ENCODE peak calls at places on chromosomes 5 and 9, in nine cellular contexts. T is stomach, F is K562, P is prostate gland, Z is Panc1, D is GM12878, E is H1, Q is suprapubic skin, Y is SK-N-SH. M is an unnamed sample. For H3K4me1, the result is how much of the 10 kb centered on the place peaks cover.

GRCh38 chr5:160064979-160065619 is 54.2 kb downstream of the PWWP2A start:
- DNase-seq in T (peak), F (no peak), P (peak), Z (no peak), D (no peak), E (no peak), Q (no peak), Y (peak), M (no peak)

GRCh38 chr5:122262107-122262506 is 49.9 kb upstream of the SNCAIP start:
- DNase-seq in T (no peak), F (no peak), P (no peak), Z (no peak), D (no peak), E (no peak), Q (no peak), Y (no peak), M (no peak)

GRCh38 chr9:13268469-13268868 is 11.0 kb downstream of the MPDZ start:
- DNase-seq in T (no peak), F (peak), P (no peak), Z (no peak), D (no peak), E (no peak), Q (no peak), Y (no peak), M (no peak)

GRCh38 chr5:88722546-88722945 is 160.4 kb downstream of the MEF2C start:
- DNase-seq in T (no peak), F (no peak), P (no peak), Z (no peak), D (no peak), E (no peak), Q (no peak), Y (no peak), M (no peak)

GRCh38 chr5:119328753-119329602 is 26.8 kb upstream of the TNFAIP8 start:
- DNase-seq in T (no peak), F (no peak), P (peak), Z (no peak), D (no peak), E (no peak), Q (no peak), Y (no peak), M (no peak)

GRCh38 chr9:126513159-126514036 is 100.3 kb upstream of the LMX1B start:
- DNase-seq in T (no peak), F (no peak), P (no peak), Z (no peak), D (no peak), E (no peak), Q (no peak), Y (no peak), M (no peak)

GRCh38 chr9:87551692-87552303 is 54.1 kb downstream of the DAPK1 start:
- DNase-seq in T (no peak), F (peak), P (no peak), Z (no peak), D (no peak), E (no peak), Q (no peak), Y (no peak), M (no peak)

GRCh38 chr5:138138949-138139775 is at the start of gene NME5:
- DNase-seq in T (peak), F (no peak), P (peak), Z (no peak), D (peak), E (peak), Q (no peak), Y (peak), M (no peak)

GRCh38 chr5:156186760-156187159 is 140.2 kb upstream of the SGCD start:
- DNase-seq in T (no peak), F (no peak), P (no peak), Z (no peak), D (no peak), E (no peak), Q (no peak), Y (no peak), M (no peak)

GRCh38 chr9:95778957-95779356 is 96.5 kb upstream of the ERCC6L2 start:
- DNase-seq in T (peak), F (no peak), P (no peak), Z (no peak), D (no peak), E (no peak), Q (no peak), Y (no peak), M (no peak)

GRCh38 chr9:95506438-95506691 is 10.4 kb downstream of the PTCH1 start:
- DNase-seq in T (no peak), F (no peak), P (no peak), Z (no peak), D (no peak), E (no peak), Q (no peak), Y (peak), M (no peak)

GRCh38 chr9:16410601-16411285 is 459.7 kb downstream of the BNC2 start:
- DNase-seq in T (no peak), F (no peak), P (no peak), Z (no peak), D (no peak), E (no peak), Q (no peak), Y (no peak), M (no peak)

GRCh38 chr9:88835038-88835466 is 156.2 kb upstream of the S1PR3 start:
- DNase-seq in T (no peak), F (no peak), P (no peak), Z (no peak), D (peak), E (no peak), Q (no peak), Y (no peak), M (no peak)

GRCh38 chr5:55234171-55234700 is 828 bp upstream of the CCNO start:
- DNase-seq in T (peak), F (no peak), P (no peak), Z (no peak), D (no peak), E (no peak), Q (no peak), Y (peak), M (no peak)

GRCh38 chr9:128494108-128494742 is 10.3 kb upstream of the GLE1 start:
- DNase-seq in T (peak), F (peak), P (peak), Z (no peak), D (no peak), E (no peak), Q (no peak), Y (peak), M (no peak)

GRCh38 chr9:69497816-69498215 is 172.8 kb downstream of the ENTREP1 start:
- DNase-seq in T (no peak), F (no peak), P (no peak), Z (no peak), D (no peak), E (no peak), Q (no peak), Y (no peak), M (no peak)

GRCh38 chr5:84322646-84323045 is 62.0 kb downstream of the EDIL3 start:
- DNase-seq in T (no peak), F (no peak), P (no peak), Z (no peak), D (no peak), E (no peak), Q (no peak), Y (no peak), M (no peak)

GRCh38 chr9:72480931-72481330 is 40.5 kb upstream of the TMC1 start:
- DNase-seq in T (no peak), F (no peak), P (no peak), Z (no peak), D (no peak), E (no peak), Q (no peak), Y (no peak), M (no peak)

GRCh38 chr5:172789687-172790495 is 18.9 kb upstream of the DUSP1 start:
- DNase-seq in T (no peak), F (peak), P (no peak), Z (no peak), D (no peak), E (no peak), Q (peak), Y (no peak), M (no peak)

GRCh38 chr9:27548055-27548741 is 18.6 kb upstream of the MOB3B start:
- DNase-seq in T (no peak), F (no peak), P (no peak), Z (no peak), D (no peak), E (no peak), Q (no peak), Y (peak), M (no peak)

GRCh38 chr9:1071730-1072129 is 21.6 kb downstream of the DMRT2 start:
- DNase-seq in T (peak), F (no peak), P (peak), Z (no peak), D (no peak), E (no peak), Q (no peak), Y (no peak), M (no peak)

GRCh38 chr5:59356813-59357381 is 536.6 kb downstream of the PDE4D start:
- DNase-seq in T (peak), F (no peak), P (no peak), Z (no peak), D (no peak), E (peak), Q (no peak), Y (no peak), M (no peak)

GRCh38 chr5:135509995-135510394 is 25.8 kb downstream of the NEUROG1 start:
- DNase-seq in T (no peak), F (no peak), P (no peak), Z (no peak), D (no peak), E (no peak), Q (no peak), Y (no peak), M (peak)

GRCh38 chr5:180832638-180833068 is 28.4 kb downstream of the ZFP62 start:
- DNase-seq in T (no peak), F (no peak), P (no peak), Z (no peak), D (no peak), E (no peak), Q (no peak), Y (no peak), M (no peak)

GRCh38 chr5:179900707-179901106 is 7.0 kb downstream of the TBC1D9B start:
- DNase-seq in T (no peak), F (no peak), P (no peak), Z (no peak), D (no peak), E (no peak), Q (no peak), Y (no peak), M (no peak)

GRCh38 chr9:70561111-70561510 is 146.7 kb upstream of the KLF9 start:
- DNase-seq in T (no peak), F (no peak), P (no peak), Z (no peak), D (no peak), E (no peak), Q (no peak), Y (no peak), M (no peak)

GRCh38 chr9:121598167-121599000 is 53.0 kb upstream of the DAB2IP start:
- DNase-seq in T (peak), F (no peak), P (peak), Z (no peak), D (no peak), E (peak), Q (peak), Y (no peak), M (no peak)

GRCh38 chr9:121596515-121596914 is 54.9 kb upstream of the DAB2IP start:
- DNase-seq in T (no peak), F (no peak), P (no peak), Z (no peak), D (no peak), E (no peak), Q (no peak), Y (no peak), M (no peak)

GRCh38 chr9:121599186-121599871 is 52.1 kb upstream of the DAB2IP start:
- DNase-seq in T (peak), F (no peak), P (peak), Z (no peak), D (no peak), E (peak), Q (no peak), Y (peak), M (no peak)

GRCh38 chr9:121599872-121600585 is 51.4 kb upstream of the DAB2IP start:
- DNase-seq in T (no peak), F (no peak), P (peak), Z (no peak), D (no peak), E (no peak), Q (no peak), Y (peak), M (no peak)

GRCh38 chr9:121597693-121598166 is 53.7 kb upstream of the DAB2IP start:
- DNase-seq in T (no peak), F (no peak), P (no peak), Z (no peak), D (no peak), E (no peak), Q (no peak), Y (no peak), M (no peak)
- H3K4me3 ChIP-seq in T (no peak), F (no peak), P (peak), Z (no peak), D (no peak), E (peak), Q (peak), Y (no peak), M (peak)

GRCh38 chr5:142783601-142784291 is 13.6 kb downstream of the ARHGAP26 start:
- DNase-seq in T (no peak), F (no peak), P (no peak), Z (no peak), D (peak), E (no peak), Q (peak), Y (peak), M (no peak)
- TF ChIP-seq POLR2AphosphoS5 in T (no peak), F (no peak), P (no peak), Z (no peak), D (no peak), E (no peak), Q (no peak), Y (no peak), M (no peak)

DNA sequence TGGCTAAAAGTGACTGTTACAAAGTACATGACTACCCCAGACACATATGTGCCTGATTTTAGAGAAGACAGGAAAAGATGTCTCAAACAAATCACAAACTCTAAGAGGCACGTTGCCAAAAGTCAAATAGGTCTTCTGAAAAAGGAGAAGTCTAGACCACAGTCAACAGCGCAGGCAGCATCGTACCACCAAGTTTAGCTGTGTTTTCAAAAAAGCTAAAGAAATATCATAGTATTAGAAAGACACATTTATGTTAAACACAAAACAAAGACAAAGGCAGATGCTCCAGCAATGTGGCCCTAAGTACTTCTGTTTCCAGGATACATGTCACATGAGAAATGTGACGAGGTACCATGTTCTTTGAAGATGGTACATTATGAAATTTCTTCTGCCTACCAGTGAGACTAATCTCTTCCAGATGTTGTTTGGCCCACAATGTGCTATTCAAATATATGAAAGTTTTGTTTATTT is 43.5 kb downstream of the LPAR1 start:
- DNase-seq in T (no peak), F (no peak), P (no peak), Z (no peak), D (no peak), E (no peak), Q (no peak), Y (no peak), M (no peak)
- H3K4me1 ChIP-seq in T (under half), F (under half), P (under half), Z (under half), D (under half), E (under half), Q (under half), Y (under half), M (half or more)

DNA sequence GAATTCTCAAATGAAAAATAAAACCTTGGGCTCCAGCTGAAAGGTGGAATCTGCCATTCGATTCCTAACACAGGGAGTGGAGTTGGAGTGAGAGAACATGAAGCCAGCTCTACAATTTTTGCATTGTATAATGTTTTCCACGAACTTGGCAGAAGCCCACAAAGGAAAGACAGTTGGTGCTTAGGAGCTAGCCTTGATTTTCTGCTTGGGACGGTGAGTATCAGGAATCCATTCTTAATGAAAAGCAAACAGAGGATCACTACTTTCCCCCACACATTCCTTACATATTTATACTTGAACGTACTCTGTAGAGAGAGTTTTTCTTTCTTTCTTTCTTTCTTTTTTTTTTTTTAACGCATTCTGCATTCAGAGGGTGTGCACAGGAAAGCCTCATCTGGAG is 74.2 kb upstream of the FBXL7 start:
- DNase-seq in T (no peak), F (no peak), P (no peak), Z (no peak), D (no peak), E (no peak), Q (no peak), Y (no peak), M (no peak)
- H3K4me3 ChIP-seq in T (peak), F (no peak), P (peak), Z (no peak), D (no peak), E (no peak), Q (no peak), Y (no peak), M (no peak)

GRCh38 chr9:105683688-105684275 is 10.6 kb upstream of the TMEM38B start:
- DNase-seq in T (no peak), F (no peak), P (no peak), Z (no peak), D (no peak), E (no peak), Q (no peak), Y (no peak), M (no peak)
- TF ChIP-seq POLR2AphosphoS5 in T (no peak), F (no peak), P (no peak), Z (no peak), D (no peak), E (no peak), Q (no peak), Y (no peak), M (no peak)